ENCODE peak calls at places on chromosomes 4 and X, in seven cellular contexts. E is A549; W is IMR-90; P is HFFc6; D is CD8-positive, alpha-beta T cell; K is coronary artery; F is choroid plexus epithelial cell. Q is an unnamed sample.

GRCh38 chrX:41922125-41922521 is 1.2 kb downstream of the CASK start:
- DNase-seq in E (no peak), W (peak; percentile 27), P (peak; percentile 10), D (peak; percentile 21), K (no peak), F (peak; percentile 31), Q (no peak)

GRCh38 chr4:133969202-133969873 is 232.3 kb downstream of the PABPC4L start:
- DNase-seq in E (no peak), W (peak; percentile 20), P (no peak), D (no peak), K (no peak), F (peak; percentile 75), Q (no peak)

GRCh38 chr4:8030121-8030781 is 90.6 kb upstream of the AFAP1 start:
- DNase-seq in E (no peak), W (no peak), P (no peak), D (no peak), K (no peak), F (no peak), Q (peak; percentile 91)

GRCh38 chrX:124268099-124268498 is 64.4 kb upstream of the TEX13D start:
- DNase-seq in E (no peak), W (no peak), P (no peak), D (no peak), K (no peak), F (no peak), Q (no peak)

GRCh38 chr4:2811830-2812599 is 19.1 kb downstream of the SH3BP2 start:
- DNase-seq in E (no peak), W (peak; percentile 65), P (peak; percentile 62), D (peak; percentile 57), K (no peak), F (peak; percentile 87), Q (no peak)

GRCh38 chrX:52271212-52271611 is 86.5 kb downstream of the MAGED4 start:
- DNase-seq in E (no peak), W (no peak), P (no peak), D (no peak), K (no peak), F (peak; percentile 10), Q (no peak)

GRCh38 chr4:119490335-119490734 is 138.3 kb downstream of the PDE5A start:
- DNase-seq in E (no peak), W (peak; percentile 69), P (peak; percentile 9), D (no peak), K (no peak), F (peak; percentile 64), Q (no peak)

GRCh38 chr4:109359040-109359646 is 56.7 kb upstream of the COL25A1 start:
- DNase-seq in E (no peak), W (no peak), P (no peak), D (no peak), K (no peak), F (no peak), Q (no peak)

GRCh38 chrX:107674480-107675364 is 46.4 kb downstream of the PRPS1 start:
- DNase-seq in E (no peak), W (no peak), P (peak; percentile 8), D (peak; percentile 17), K (peak; percentile 91), F (peak; percentile 91), Q (no peak)

GRCh38 chr4:79121875-79122358 is 182.7 kb upstream of the PAQR3 start:
- DNase-seq in E (no peak), W (no peak), P (no peak), D (no peak), K (no peak), F (no peak), Q (peak; percentile 76)

GRCh38 chr4:7366180-7366957 is 68.4 kb downstream of the PSAPL1 start:
- DNase-seq in E (no peak), W (no peak), P (no peak), D (no peak), K (no peak), F (no peak), Q (no peak)

GRCh38 chr4:24551492-24552330 is 32.6 kb downstream of the DHX15 start:
- DNase-seq in E (no peak), W (peak; percentile 70), P (no peak), D (no peak), K (no peak), F (peak; percentile 61), Q (no peak)

GRCh38 chr4:101730291-101731117 is 60.0 kb upstream of the BANK1 start:
- DNase-seq in E (peak; percentile 6), W (peak; percentile 70), P (peak; percentile 65), D (peak; percentile 25), K (no peak), F (peak; percentile 88), Q (no peak)

GRCh38 chr4:25915359-25915716 is 1.3 kb downstream of the SMIM20 start:
- DNase-seq in E (no peak), W (no peak), P (no peak), D (no peak), K (no peak), F (peak; percentile 30), Q (no peak)

GRCh38 chr4:14289708-14290107 is 662.2 kb upstream of the BOD1L1 start:
- DNase-seq in E (no peak), W (no peak), P (no peak), D (no peak), K (no peak), F (peak; percentile 31), Q (no peak)

GRCh38 chrX:35006361-35006760 is 63.8 kb downstream of the FAM47B start:
- DNase-seq in E (no peak), W (no peak), P (no peak), D (no peak), K (no peak), F (no peak), Q (no peak)

GRCh38 chrX:9578083-9578779 is 113.4 kb downstream of the TBL1X start:
- DNase-seq in E (no peak), W (peak; percentile 7), P (no peak), D (no peak), K (no peak), F (no peak), Q (no peak)

GRCh38 chr4:143531368-143531767 is 17.9 kb downstream of the SMARCA5 start:
- DNase-seq in E (no peak), W (peak; percentile 5), P (no peak), D (no peak), K (no peak), F (peak; percentile 43), Q (no peak)

DNA sequence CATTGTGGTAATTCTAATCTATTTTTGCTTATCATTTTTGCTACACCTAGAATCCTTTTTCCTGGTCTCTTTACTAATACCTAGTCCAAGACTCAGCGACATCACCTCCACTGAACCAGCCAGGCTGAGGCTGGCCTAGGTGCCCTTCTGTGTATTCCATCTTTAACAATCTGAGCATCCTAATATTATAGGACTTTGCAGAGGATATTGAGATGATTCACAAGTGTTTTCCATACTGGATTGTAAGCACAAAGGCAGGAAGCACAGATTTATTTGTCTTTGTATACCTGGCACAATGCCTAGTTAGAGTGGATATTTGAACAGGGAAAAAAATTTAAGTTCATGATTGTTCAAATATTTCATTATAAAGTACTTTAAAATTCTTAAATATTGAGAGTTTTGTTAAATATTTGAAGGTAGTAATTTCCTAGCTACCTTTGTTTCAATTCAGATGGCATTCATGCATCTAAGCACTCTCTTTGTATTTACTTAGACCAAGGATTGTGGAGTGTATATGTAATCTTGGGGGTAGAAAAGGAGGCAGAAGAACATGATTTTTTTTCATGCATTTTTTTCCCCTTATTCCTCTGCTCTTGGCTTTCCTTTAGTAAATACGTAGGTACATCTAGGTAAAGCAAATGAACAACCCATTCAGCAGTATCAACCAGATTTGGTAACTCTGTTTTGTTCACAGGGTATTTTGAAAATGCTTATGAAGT is 18.4 kb downstream of the SMARCA5 start:
- DNase-seq in E (no peak), W (peak; percentile 73), P (no peak), D (no peak), K (no peak), F (peak; percentile 47), Q (no peak)
- TF ChIP-seq CTCF in E (no peak), W (no peak), P (peak; percentile 36), D (no peak), K (no peak), F (no peak), Q (peak; percentile 33)

DNA sequence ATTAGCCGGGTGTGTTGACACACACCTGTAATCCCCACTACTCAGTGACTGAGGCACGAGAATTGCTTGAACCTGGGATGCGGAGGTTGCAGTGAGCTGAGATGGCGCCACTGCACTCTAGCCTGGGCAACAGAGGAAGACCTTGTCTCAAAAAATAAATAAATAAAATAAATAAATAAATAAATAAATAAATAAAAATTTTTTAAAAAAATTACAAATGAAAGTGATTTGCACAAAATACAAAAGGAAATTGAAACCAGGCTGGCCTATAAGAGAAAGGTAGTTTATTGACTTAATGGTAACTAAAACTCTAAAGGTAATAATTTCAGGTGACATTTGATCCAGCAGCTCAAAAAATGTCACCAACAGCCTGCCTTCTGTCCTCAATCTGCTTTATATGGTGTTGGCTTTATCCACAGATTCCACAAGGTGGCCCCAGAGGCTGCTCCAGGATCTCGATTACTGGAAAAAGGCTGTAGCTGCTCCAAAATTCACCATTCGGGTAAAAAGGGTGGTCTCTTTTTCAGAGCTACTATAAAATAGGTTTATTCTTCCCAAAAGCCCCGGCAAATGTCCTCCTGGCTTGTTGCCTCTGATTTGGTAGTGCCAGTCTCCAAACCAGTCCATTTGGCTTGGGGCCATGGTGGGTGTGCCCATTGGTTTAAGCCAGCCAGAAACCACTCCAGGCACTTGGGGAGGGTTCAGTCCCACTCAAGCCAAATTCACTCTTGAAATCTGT is 61.4 kb upstream of the TRIM2 start:
- DNase-seq in E (peak; percentile 70), W (peak; percentile 73), P (peak; percentile 75), D (peak; percentile 19), K (peak; percentile 75), F (peak; percentile 82), Q (no peak)
- TF ChIP-seq CTCF in E (peak; percentile 88), W (peak; percentile 94), P (peak; percentile 92), D (peak; percentile 62), K (peak; percentile 82), F (peak; percentile 98), Q (peak; percentile 100)

DNA sequence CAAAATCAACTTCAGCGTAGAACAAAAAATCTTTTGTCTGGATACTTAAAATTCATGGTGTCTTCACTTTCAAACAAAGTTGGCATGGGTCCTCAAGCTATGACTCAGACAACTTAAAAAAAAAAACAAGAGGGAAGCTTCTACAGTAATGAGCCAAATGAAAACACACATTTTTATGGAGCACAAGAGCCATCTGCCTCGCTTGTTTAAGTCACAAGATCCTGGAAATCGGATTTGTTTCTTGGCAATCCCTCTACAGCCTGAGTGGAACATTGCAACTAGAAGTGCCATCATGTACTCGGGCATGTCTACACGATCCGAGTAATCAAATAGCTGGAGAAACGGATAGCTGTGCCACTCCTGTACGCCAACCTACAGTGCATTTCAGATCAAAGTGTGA is 22.6 kb downstream of the LAMP2 start:
- DNase-seq in E (no peak), W (peak; percentile 59), P (peak; percentile 47), D (no peak), K (no peak), F (peak; percentile 72), Q (no peak)
- TF ChIP-seq CTCF in E (no peak), W (no peak), P (peak; percentile 19), D (no peak), K (no peak), F (peak; percentile 6), Q (no peak)

DNA sequence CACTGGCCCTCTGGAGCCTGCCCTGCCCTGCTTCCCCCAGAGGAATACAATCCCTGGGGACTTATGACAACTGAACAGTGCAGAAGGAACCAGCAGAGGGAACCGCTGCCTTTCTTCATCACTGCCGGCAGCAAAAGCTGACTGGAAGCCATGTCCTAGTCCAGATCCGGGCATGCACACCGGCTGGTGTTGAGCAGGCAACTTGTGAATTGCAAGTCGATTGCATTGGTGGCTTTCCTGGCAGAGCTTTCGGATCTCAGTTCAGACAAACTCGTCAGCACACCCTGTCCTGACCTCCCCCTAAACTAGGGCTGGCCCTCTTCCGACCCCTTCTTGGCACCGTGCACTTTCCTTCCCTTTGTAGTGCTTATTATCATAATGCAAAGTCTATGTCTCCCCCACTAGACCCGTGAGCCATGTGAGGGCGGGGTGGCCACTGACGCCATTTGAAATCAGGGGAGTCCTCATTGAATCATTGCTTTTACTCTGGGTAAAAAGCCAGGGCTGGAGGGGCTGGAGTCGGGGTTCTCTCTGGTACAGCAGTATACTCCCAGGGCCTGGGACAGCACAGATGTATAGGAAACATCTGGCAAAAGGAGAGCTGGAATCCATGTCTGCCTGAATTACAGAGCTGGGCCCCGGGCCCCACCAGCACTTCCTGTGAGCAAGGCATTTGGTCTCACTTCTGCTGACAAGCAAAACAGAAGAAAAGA is 1.8 kb downstream of the ARHGAP4 start:
- DNase-seq in E (peak; percentile 34), W (peak; percentile 44), P (peak; percentile 47), D (no peak), K (no peak), F (peak; percentile 45), Q (no peak)
- TF ChIP-seq CTCF in E (no peak), W (peak; percentile 25), P (peak; percentile 36), D (peak; percentile 38), K (no peak), F (peak; percentile 31), Q (peak; percentile 44)

Q was measured in chondrocyte.